ENCODE peak calls at places on chromosome 18, in seven cellular contexts. One of them, this sample, is unnamed.
A peak's percentile ranks its signal among the peaks of the same experiment; 100 is the strongest.

GRCh38 chr18:49690307-49690706 is 123.0 kb downstream of the ACAA2 start:
- DNase-seq in M059J: peak; percentile 94
- DNase-seq in heart right ventricle: no peak
- DNase-seq in cardiac fibroblast: peak; percentile 86
- DNase-seq in EL: peak; percentile 91
- DNase-seq in NCI-H510A: no peak
- DNase-seq in posterior cingulate gyrus: no peak
- DNase-seq in this sample: no peak

GRCh38 chr18:56314396-56314795 is 324.0 kb downstream of the TXNL1 start:
- DNase-seq in M059J: peak; percentile 55
- DNase-seq in heart right ventricle: no peak
- DNase-seq in cardiac fibroblast: no peak
- DNase-seq in EL: peak; percentile 28
- DNase-seq in NCI-H510A: no peak
- DNase-seq in posterior cingulate gyrus: no peak
- DNase-seq in this sample: no peak

GRCh38 chr18:7822435-7823425 is 255.6 kb downstream of the PTPRM start:
- DNase-seq in M059J: peak; percentile 25
- DNase-seq in heart right ventricle: peak; percentile 51
- DNase-seq in cardiac fibroblast: peak; percentile 31
- DNase-seq in EL: no peak
- DNase-seq in NCI-H510A: no peak
- DNase-seq in posterior cingulate gyrus: no peak
- DNase-seq in this sample: no peak

GRCh38 chr18:46293699-46294300 is 189.6 kb downstream of the HAUS1 start:
- DNase-seq in M059J: no peak
- DNase-seq in heart right ventricle: no peak
- DNase-seq in cardiac fibroblast: peak; percentile 20
- DNase-seq in EL: no peak
- DNase-seq in NCI-H510A: no peak
- DNase-seq in posterior cingulate gyrus: no peak
- DNase-seq in this sample: no peak

GRCh38 chr18:36419913-36420531 is 122.5 kb downstream of the FHOD3 start:
- DNase-seq in M059J: peak; percentile 69
- DNase-seq in heart right ventricle: no peak
- DNase-seq in cardiac fibroblast: no peak
- DNase-seq in EL: peak; percentile 61
- DNase-seq in NCI-H510A: peak; percentile 70
- DNase-seq in posterior cingulate gyrus: no peak
- DNase-seq in this sample: no peak

GRCh38 chr18:53991805-53992204 is 232.7 kb downstream of the MBD2 start:
- DNase-seq in M059J: peak; percentile 75
- DNase-seq in heart right ventricle: no peak
- DNase-seq in cardiac fibroblast: peak; percentile 25
- DNase-seq in EL: peak; percentile 47
- DNase-seq in NCI-H510A: no peak
- DNase-seq in posterior cingulate gyrus: no peak
- DNase-seq in this sample: no peak

GRCh38 chr18:23231340-23232021 is 96.2 kb downstream of the CABLES1 start:
- DNase-seq in M059J: peak; percentile 97
- DNase-seq in heart right ventricle: peak; percentile 77
- DNase-seq in cardiac fibroblast: peak; percentile 96
- DNase-seq in EL: peak; percentile 96
- DNase-seq in NCI-H510A: no peak
- DNase-seq in posterior cingulate gyrus: peak; percentile 77
- DNase-seq in this sample: peak; percentile 87

GRCh38 chr18:52227536-52227935 is 112.5 kb upstream of the DCC start:
- DNase-seq in M059J: no peak
- DNase-seq in heart right ventricle: no peak
- DNase-seq in cardiac fibroblast: no peak
- DNase-seq in EL: no peak
- DNase-seq in NCI-H510A: no peak
- DNase-seq in posterior cingulate gyrus: no peak
- DNase-seq in this sample: no peak

GRCh38 chr18:41594582-41594981 is 360.5 kb upstream of the PIK3C3 start:
- DNase-seq in M059J: no peak
- DNase-seq in heart right ventricle: no peak
- DNase-seq in cardiac fibroblast: peak; percentile 61
- DNase-seq in EL: no peak
- DNase-seq in NCI-H510A: peak; percentile 5
- DNase-seq in posterior cingulate gyrus: no peak
- DNase-seq in this sample: no peak

GRCh38 chr18:4004176-4004829 is 450.8 kb downstream of the DLGAP1 start:
- DNase-seq in M059J: no peak
- DNase-seq in heart right ventricle: no peak
- DNase-seq in cardiac fibroblast: peak; percentile 6
- DNase-seq in EL: peak; percentile 53
- DNase-seq in NCI-H510A: no peak
- DNase-seq in posterior cingulate gyrus: no peak
- DNase-seq in this sample: no peak

GRCh38 chr18:45836242-45837215 is 11.1 kb downstream of the SIGLEC15 start:
- DNase-seq in M059J: no peak
- DNase-seq in heart right ventricle: no peak
- DNase-seq in cardiac fibroblast: no peak
- DNase-seq in EL: no peak
- DNase-seq in NCI-H510A: no peak
- DNase-seq in posterior cingulate gyrus: peak; percentile 66
- DNase-seq in this sample: no peak

GRCh38 chr18:58728719-58729118 is 57.5 kb downstream of the MALT1 start:
- DNase-seq in M059J: no peak
- DNase-seq in heart right ventricle: no peak
- DNase-seq in cardiac fibroblast: no peak
- DNase-seq in EL: no peak
- DNase-seq in NCI-H510A: no peak
- DNase-seq in posterior cingulate gyrus: no peak
- DNase-seq in this sample: no peak

GRCh38 chr18:44715841-44716240 is 35.2 kb downstream of the SETBP1 start:
- DNase-seq in M059J: no peak
- DNase-seq in heart right ventricle: no peak
- DNase-seq in cardiac fibroblast: no peak
- DNase-seq in EL: no peak
- DNase-seq in NCI-H510A: no peak
- DNase-seq in posterior cingulate gyrus: no peak
- DNase-seq in this sample: no peak

This sample was measured in posterior vena cava.